ENCODE peak calls at places on chromosomes 13 and 19, in nine cellular contexts. J is stomach, K is Peyer's patch, N is esophagus squamous epithelium, X is heart left ventricle, L is esophagus muscularis mucosa, Q is breast epithelium, H is IMR-90, U is suprapubic skin. M is an unnamed sample. For H3K4me1 and H3K36me3, the result is how much of the 10 kb centered on the place peaks cover.

GRCh38 chr19:15015946-15016542 is 33.2 kb upstream of the CASP14 start:
- DNase-seq in K (no peak), H (no peak), J (no peak), X (no peak), U (no peak), L (no peak), N (no peak), Q (no peak), M (no peak)

GRCh38 chr13:93039131-93039530 is 187.5 kb upstream of the GPC6 start:
- DNase-seq in N (no peak), Q (no peak), L (no peak), J (no peak), U (no peak), X (no peak), K (no peak), H (peak), M (no peak)

GRCh38 chr13:113333076-113333475 is 30.9 kb downstream of the GRTP1 start:
- DNase-seq in K (no peak), N (no peak), Q (no peak), J (no peak), X (no peak), U (no peak), H (no peak), L (no peak), M (peak)

GRCh38 chr13:40756042-40756441 is 14.9 kb downstream of the MRPS31 start:
- DNase-seq in X (no peak), U (no peak), N (no peak), Q (no peak), H (no peak), L (no peak), J (no peak), K (no peak), M (no peak)

GRCh38 chr13:94318418-94318817 is 161.1 kb downstream of the DCT start:
- DNase-seq in K (no peak), U (no peak), Q (no peak), H (peak), N (no peak), X (no peak), J (no peak), L (no peak), M (no peak)

GRCh38 chr19:11279505-11280236 is 16.3 kb upstream of the TSPAN16 start:
- DNase-seq in X (no peak), K (no peak), U (no peak), Q (no peak), L (no peak), J (no peak), H (no peak), N (no peak), M (no peak)

GRCh38 chr13:76928456-76928855 is 19.9 kb upstream of the ACOD1 start:
- DNase-seq in Q (no peak), N (no peak), K (no peak), H (peak), L (no peak), X (no peak), J (no peak), U (no peak), M (no peak)

GRCh38 chr19:46746281-46746965 is at the start of gene STRN4:
- DNase-seq in X (no peak), H (no peak), U (no peak), N (no peak), Q (no peak), K (peak), L (no peak), J (peak), M (peak)

GRCh38 chr13:36530050-36530789 is 97.9 kb downstream of the CCNA1 start:
- DNase-seq in J (no peak), Q (peak), H (no peak), L (peak), U (no peak), X (no peak), K (no peak), N (no peak), M (no peak)

GRCh38 chr19:54100560-54100959 is at the start of gene OSCAR:
- DNase-seq in X (peak), K (no peak), U (no peak), H (no peak), N (no peak), L (no peak), J (no peak), Q (no peak), M (peak)

GRCh38 chr13:33394294-33394932 is 108.9 kb upstream of the STARD13 start:
- DNase-seq in X (no peak), Q (no peak), N (no peak), L (no peak), H (no peak), U (no peak), K (no peak), J (no peak), M (no peak)

GRCh38 chr13:42354246-42355117 is 82.5 kb downstream of the AKAP11 start:
- DNase-seq in Q (no peak), U (no peak), X (no peak), N (no peak), K (no peak), H (peak), L (peak), J (no peak), M (no peak)

GRCh38 chr19:53192771-53193533 is at the start of gene ZNF665:
- DNase-seq in X (peak), Q (peak), J (peak), H (peak), L (peak), K (peak), N (peak), U (peak), M (peak)

GRCh38 chr13:111092685-111093084 is 22.4 kb upstream of the ARHGEF7 start:
- DNase-seq in K (no peak), L (peak), X (no peak), Q (no peak), N (no peak), U (no peak), J (no peak), H (no peak), M (no peak)

GRCh38 chr19:29535984-29536508 is 10.3 kb downstream of the VSTM2B start:
- DNase-seq in X (peak), K (peak), H (no peak), J (peak), N (no peak), U (no peak), L (no peak), Q (no peak), M (peak)

GRCh38 chr13:113148407-113148806 is 10.0 kb upstream of the PROZ start:
- DNase-seq in J (no peak), X (no peak), Q (no peak), U (no peak), H (no peak), N (no peak), K (no peak), L (no peak), M (no peak)

GRCh38 chr13:75263741-75264407 is 218.1 kb downstream of the TBC1D4 start:
- DNase-seq in U (no peak), Q (no peak), L (no peak), H (peak), J (no peak), X (no peak), N (no peak), K (no peak), M (no peak)

GRCh38 chr19:46241676-46242075 is 12.1 kb downstream of the IGFL1 start:
- DNase-seq in J (no peak), K (no peak), H (no peak), X (no peak), N (no peak), L (no peak), Q (no peak), U (no peak), M (no peak)

GRCh38 chr19:10514211-10515145 is 2.8 kb downstream of the S1PR5 start:
- DNase-seq in X (no peak), N (no peak), U (no peak), H (no peak), K (no peak), J (no peak), Q (no peak), L (no peak), M (no peak)

DNA sequence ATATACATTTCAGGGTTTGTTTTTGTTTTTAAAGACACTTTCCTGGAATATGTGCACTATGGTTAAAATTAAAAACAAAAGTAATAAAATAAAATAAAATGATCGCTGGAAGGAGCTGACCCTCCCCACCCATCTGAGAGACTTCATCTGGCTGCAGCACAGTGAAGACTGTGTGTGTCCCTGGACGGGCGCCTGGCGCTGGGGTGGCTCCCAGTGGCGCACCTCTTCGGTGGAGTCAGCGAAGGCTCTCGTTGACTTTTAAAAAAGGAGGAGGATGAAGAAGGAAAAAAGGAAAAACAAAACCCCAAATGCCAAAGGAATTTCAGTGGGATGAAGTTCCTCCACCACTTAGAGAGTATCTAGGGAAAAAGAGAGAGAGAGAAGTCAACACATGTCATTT is 124.1 kb downstream of the STK24 start:
- DNase-seq in N (no peak), H (no peak), Q (no peak), L (no peak), J (no peak), U (no peak), X (no peak), K (no peak), M (no peak)
- H3K4me1 ChIP-seq in N (under half), H (under half), Q (under half), L (half or more), J (half or more), U (under half), X (under half), K (under half), M (under half)

GRCh38 chr19:16258440-16258903 is 60.8 kb downstream of the AP1M1 start:
- DNase-seq in Q (peak), L (peak), U (no peak), H (no peak), N (peak), X (peak), K (no peak), J (peak), M (peak)
- TF ChIP-seq POLR2A in Q (no peak), L (no peak), U (peak), H (no peak), N (peak), X (peak), K (no peak), J (no peak), M (no peak)

GRCh38 chr19:17803264-17803896 is 8.4 kb downstream of the B3GNT3 start:
- DNase-seq in J (no peak), N (no peak), L (no peak), Q (peak), U (no peak), K (no peak), H (no peak), X (no peak), M (peak)

GRCh38 chr19:17811103-17811502 is 10.2 kb downstream of the INSL3 start:
- DNase-seq in H (no peak), L (no peak), U (no peak), Q (no peak), K (no peak), X (no peak), J (no peak), N (no peak), M (no peak)

GRCh38 chr19:17807731-17808316 is 12.9 kb downstream of the B3GNT3 start:
- DNase-seq in J (no peak), U (no peak), N (no peak), Q (no peak), K (no peak), H (no peak), L (no peak), X (no peak), M (peak)

GRCh38 chr19:17805427-17805826 is 10.5 kb downstream of the B3GNT3 start:
- DNase-seq in X (no peak), H (no peak), Q (no peak), J (no peak), K (no peak), N (no peak), L (no peak), U (no peak), M (no peak)

GRCh38 chr19:17806945-17807344 is 12.0 kb downstream of the B3GNT3 start:
- DNase-seq in N (no peak), X (no peak), H (no peak), J (no peak), L (no peak), K (no peak), Q (no peak), U (no peak), M (no peak)
- H3K36me3 ChIP-seq in N (under half), X (under half), H (under half), J (under half), L (under half), K (under half), Q (under half), U (under half), M (under half)

DNA sequence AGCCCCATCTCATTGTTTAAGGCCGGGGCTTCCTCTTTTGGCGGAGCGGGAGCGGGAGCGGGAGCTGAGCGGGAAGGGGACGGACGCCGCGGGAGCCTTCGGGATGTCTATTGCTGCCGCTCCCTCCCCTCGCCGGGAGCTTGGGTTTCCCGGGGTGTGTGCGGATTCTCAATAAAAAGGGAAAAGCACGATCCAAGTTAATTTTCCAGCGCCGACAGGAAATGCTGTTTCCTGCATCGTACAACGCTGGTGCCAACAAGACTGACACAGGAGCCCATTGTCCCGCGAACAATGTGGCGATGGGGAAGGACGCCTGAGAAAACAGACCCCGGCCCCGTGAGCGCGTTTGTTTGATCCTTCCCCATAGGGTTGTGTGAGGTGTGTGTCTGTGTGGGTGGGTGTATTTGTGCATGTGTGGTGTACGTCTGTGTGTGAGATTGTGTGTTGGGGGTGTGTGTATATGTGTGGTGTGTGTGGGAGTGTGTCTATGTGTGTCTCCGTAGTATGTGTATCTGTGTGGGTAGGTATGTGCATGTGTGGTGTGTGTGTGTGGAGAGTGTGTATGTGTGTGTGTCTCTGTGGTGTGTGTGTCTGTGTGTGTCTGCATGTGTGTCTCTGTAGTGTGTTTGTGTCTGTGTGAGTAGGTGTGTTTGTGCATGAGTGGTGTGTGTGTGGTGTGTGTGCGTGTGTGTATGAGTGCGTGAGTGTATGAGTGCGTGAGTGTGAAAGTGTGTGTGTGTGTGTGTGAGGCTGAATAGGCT is 36.4 kb upstream of the FLT1 start:
- DNase-seq in L (no peak), K (peak), Q (no peak), N (no peak), H (peak), X (peak), J (peak), U (no peak), M (peak)
- H3K4me1 ChIP-seq in L (under half), K (under half), Q (under half), N (under half), H (under half), X (under half), J (under half), U (under half), M (half or more)

DNA sequence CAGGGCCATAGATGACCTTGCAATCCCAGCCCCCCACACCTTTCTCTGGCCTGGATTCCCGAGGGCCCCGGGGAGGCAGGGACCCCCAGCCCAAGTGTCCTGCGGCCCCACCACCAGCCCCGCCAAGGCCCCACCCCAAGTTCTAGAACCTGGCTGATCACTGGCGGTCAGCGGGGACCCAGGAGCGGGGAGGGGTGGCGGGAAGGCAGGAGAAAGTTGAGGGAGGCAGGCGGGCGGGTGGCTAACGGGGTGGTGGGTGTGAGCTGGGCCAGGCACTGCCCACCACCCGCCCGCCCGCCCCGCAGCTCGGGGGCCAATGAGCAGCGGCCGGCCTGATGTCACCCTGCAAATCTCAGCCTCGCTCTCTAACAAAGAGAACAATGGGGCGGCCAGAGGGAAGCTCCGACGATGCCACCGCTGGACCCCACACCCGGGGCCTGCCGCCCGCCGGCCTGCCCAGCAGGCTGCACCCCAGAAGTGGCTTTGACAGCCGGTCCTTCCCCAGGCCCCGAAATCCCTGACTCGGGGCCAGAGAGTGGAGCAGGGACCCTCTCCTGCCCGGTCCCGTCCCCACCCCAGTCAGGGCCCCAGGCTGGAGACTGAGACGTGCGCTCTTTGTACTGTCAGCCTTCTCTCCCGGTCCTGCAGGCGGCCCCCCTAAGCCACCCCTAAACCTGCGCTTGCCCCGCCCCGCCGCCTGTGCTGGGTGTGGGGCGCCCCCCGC is 1.6 kb downstream of the MEX3D start:
- DNase-seq in L (no peak), Q (peak), H (peak), U (no peak), K (peak), X (no peak), N (no peak), J (peak), M (no peak)
- TF ChIP-seq POLR2A in L (no peak), Q (no peak), H (peak), U (no peak), K (peak), X (peak), N (peak), J (no peak), M (peak)

GRCh38 chr19:1412995-1413889 is 5.9 kb downstream of the DAZAP1 start:
- DNase-seq in H (no peak), K (no peak), Q (no peak), J (no peak), U (no peak), L (no peak), X (no peak), N (no peak), M (no peak)
- H3K36me3 ChIP-seq in H (under half), K (under half), Q (under half), J (under half), U (under half), L (under half), X (under half), N (under half), M (half or more)

DNA sequence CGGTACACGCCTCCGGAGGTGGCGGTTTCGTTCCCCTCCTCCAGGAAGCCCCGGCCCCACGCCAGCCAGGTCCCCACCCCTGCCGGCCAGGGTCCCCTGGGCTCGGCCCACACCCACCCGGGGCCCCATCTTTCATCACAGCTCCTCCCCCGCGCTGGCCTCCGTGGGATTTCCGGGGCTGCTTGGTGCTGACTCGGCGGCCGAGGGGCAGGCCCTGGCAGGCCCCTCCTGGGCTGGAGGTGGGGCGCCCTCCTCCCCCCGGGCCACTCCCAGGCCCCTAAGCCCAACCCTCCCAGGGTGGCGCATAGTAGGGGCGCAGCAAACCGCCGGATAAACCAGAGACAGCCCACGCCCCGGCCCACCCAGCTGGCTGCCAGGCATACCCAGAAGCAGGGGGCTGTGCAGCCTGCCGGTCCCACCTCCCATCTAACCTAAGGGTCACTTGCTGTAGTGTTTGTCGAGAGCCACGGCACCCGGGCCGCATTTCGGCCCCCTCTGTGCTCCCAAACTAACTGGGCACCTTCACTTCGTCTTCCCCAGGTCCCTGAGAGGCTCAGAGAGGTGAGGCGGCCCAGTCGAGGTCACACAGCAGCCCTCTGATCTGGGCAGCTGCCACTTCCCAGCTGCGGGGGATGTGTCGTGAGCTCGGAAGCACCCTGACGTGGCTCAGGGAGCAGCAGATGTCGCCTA is 6.6 kb downstream of the ZBTB7A start:
- DNase-seq in X (peak), K (peak), Q (no peak), H (no peak), N (no peak), U (peak), L (no peak), J (peak), M (peak)
- H3K4me1 ChIP-seq in X (half or more), K (under half), Q (under half), H (under half), N (half or more), U (half or more), L (half or more), J (half or more), M (half or more)